ENCODE peak calls at places on chromosomes 16 and 17, in five cellular contexts. R is HCEC 1CT; X is T-helper 1 cell; W is CD8-positive, alpha-beta T cell; Q is T follicular helper cell. S is an unnamed sample.

GRCh38 chr16:78505544-78506371 is 406.3 kb downstream of the WWOX start:
- DNase-seq in Q (no peak), W (no peak), X (no peak), R (no peak), S (peak)

GRCh38 chr17:35138218-35138617 is 3.9 kb downstream of the NLE1 start:
- DNase-seq in Q (no peak), R (no peak), W (no peak), X (no peak), S (no peak)

GRCh38 chr16:23132921-23133532 is 16.2 kb downstream of the USP31 start:
- DNase-seq in X (no peak), W (no peak), R (peak), Q (no peak), S (no peak)

GRCh38 chr17:59004338-59005111 is 102.2 kb downstream of the TRIM37 start:
- DNase-seq in R (peak), X (peak), Q (peak), W (peak), S (peak)

GRCh38 chr17:15502315-15503112 is 35.1 kb upstream of the CDRT4 start:
- DNase-seq in X (peak), W (peak), Q (peak), R (peak), S (peak)

GRCh38 chr16:51465026-51465425 is 314.0 kb upstream of the SALL1 start:
- DNase-seq in R (peak), X (no peak), W (no peak), Q (no peak), S (no peak)

GRCh38 chr17:56594528-56595418 is 1.3 kb downstream of the NOG start:
- DNase-seq in W (no peak), Q (peak), R (peak), X (no peak), S (no peak)

GRCh38 chr17:66717680-66718079 is 117.2 kb upstream of the CACNG5 start:
- DNase-seq in Q (no peak), R (no peak), X (no peak), W (no peak), S (no peak)

GRCh38 chr16:19771796-19772195 is 53.7 kb downstream of the IQCK start:
- DNase-seq in Q (no peak), W (no peak), X (no peak), R (no peak), S (no peak)

S was measured in mucosa of gallbladder.